ENCODE peak calls at places on chromosomes 5 and 9, in five cellular contexts. T, Z, D, S and E are unnamed samples. For H3K27me3, the result is how much of the 10 kb centered on the place peaks cover.

GRCh38 chr5:166781729-166782128 is 1509.7 kb upstream of the WWC1 start:
- DNase-seq in D (no peak), Z (no peak), S (no peak), T (no peak), E (no peak)

GRCh38 chr5:64670277-64670676 is 20.0 kb upstream of the SHISAL2B start:
- DNase-seq in T (no peak), Z (no peak), D (no peak), S (no peak), E (no peak)

GRCh38 chr5:119524461-119524860 is 72.2 kb downstream of the HSD17B4 start:
- DNase-seq in T (no peak), Z (no peak), D (no peak), S (peak), E (no peak)

GRCh38 chr5:31889131-31889561 is 250.2 kb downstream of the PDZD2 start:
- DNase-seq in Z (no peak), T (no peak), S (no peak), D (no peak), E (no peak)

GRCh38 chr5:81167544-81167943 is 65.6 kb upstream of the CKMT2 start:
- DNase-seq in Z (no peak), T (no peak), S (no peak), D (no peak), E (no peak)

GRCh38 chr5:72268753-72269410 is 51.2 kb downstream of the MRPS27 start:
- DNase-seq in D (peak), T (no peak), Z (peak), S (peak), E (peak)

GRCh38 chr9:20838218-20838617 is 154.2 kb downstream of the FOCAD start:
- DNase-seq in Z (no peak), S (peak), D (peak), T (no peak), E (no peak)

GRCh38 chr9:14768561-14769234 is 46.2 kb upstream of the CER1 start:
- DNase-seq in Z (peak), T (no peak), D (peak), S (peak), E (peak)

GRCh38 chr9:92718086-92719001 is 46.3 kb downstream of the BICD2 start:
- DNase-seq in T (peak), D (no peak), Z (no peak), S (no peak), E (peak)

GRCh38 chr5:135086326-135086725 is 52.3 kb upstream of the PITX1 start:
- DNase-seq in T (peak), D (no peak), S (no peak), Z (no peak), E (no peak)

GRCh38 chr9:89439571-89439970 is 58.3 kb downstream of the SEMA4D start:
- DNase-seq in D (no peak), T (no peak), Z (no peak), S (no peak), E (no peak)

GRCh38 chr9:89440548-89440947 is 57.4 kb downstream of the SEMA4D start:
- DNase-seq in S (no peak), Z (peak), T (peak), D (peak), E (no peak)

GRCh38 chr9:89441655-89441970 is 56.3 kb downstream of the SEMA4D start:
- DNase-seq in T (no peak), D (no peak), S (no peak), Z (no peak), E (no peak)

GRCh38 chr9:89440951-89441654 is 56.8 kb downstream of the SEMA4D start:
- DNase-seq in S (no peak), D (no peak), Z (no peak), T (no peak), E (no peak)

GRCh38 chr9:89440046-89440445 is 57.9 kb downstream of the SEMA4D start:
- DNase-seq in T (no peak), Z (no peak), S (no peak), D (no peak), E (no peak)
- H3K4me3 ChIP-seq in T (peak), Z (no peak), S (no peak), D (no peak), E (no peak)

DNA sequence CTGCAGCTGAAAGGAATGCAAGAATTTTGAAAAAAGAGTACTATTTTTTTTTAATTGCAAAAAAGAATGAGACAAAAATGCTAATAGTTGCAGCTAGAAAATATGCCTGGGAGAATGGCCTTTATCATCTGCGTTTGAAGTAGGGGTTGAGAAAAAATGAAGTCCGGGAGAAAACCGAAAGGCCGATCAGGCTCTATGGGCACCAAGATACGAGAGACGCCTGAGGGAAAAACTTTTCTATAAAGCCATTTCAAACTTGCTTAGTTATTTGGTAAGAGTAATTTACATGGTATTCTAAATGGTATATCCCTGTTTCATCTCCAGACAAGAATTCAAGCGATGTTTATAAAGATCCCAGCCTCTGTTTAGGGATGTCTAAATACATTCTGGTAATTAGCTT is 99.3 kb upstream of the EFNA5 start:
- DNase-seq in S (no peak), Z (no peak), D (no peak), T (no peak), E (no peak)
- H3K27me3 ChIP-seq in S (under half), Z (under half), D (under half), T (under half), E (under half)

DNA sequence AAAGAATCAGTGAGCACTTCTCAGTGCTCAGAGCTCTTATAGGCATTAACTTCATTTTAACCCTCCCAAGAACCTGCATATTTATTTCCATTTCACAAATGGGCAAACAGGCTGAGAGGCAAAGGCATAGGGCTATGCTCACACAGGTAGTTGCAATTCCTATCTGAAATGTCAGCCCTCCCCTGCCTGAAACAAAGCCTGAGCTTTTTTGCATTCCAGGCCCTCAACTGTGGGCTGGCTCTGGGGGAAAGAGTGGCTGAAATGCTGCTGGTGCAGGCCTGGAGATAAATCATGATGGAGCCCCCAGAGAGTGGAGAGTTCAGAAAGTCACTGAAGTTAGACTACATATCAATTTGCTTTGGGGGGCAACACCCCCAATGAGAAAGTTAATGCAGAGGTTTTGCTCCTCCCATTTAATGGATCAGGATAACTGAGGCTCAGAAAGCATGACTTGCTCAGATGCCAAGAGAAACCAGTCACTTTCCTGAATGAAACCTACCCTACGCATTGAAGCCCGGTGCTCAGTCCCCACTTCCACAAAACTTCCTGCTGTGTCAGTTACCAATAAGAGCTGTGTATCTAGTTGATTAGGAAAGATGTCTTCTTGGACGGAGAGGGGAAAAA is 5.6 kb downstream of the DRD1 start:
- DNase-seq in Z (no peak), S (no peak), T (no peak), D (no peak), E (no peak)
- H3K4me3 ChIP-seq in Z (no peak), S (no peak), T (no peak), D (no peak), E (no peak)

DNA sequence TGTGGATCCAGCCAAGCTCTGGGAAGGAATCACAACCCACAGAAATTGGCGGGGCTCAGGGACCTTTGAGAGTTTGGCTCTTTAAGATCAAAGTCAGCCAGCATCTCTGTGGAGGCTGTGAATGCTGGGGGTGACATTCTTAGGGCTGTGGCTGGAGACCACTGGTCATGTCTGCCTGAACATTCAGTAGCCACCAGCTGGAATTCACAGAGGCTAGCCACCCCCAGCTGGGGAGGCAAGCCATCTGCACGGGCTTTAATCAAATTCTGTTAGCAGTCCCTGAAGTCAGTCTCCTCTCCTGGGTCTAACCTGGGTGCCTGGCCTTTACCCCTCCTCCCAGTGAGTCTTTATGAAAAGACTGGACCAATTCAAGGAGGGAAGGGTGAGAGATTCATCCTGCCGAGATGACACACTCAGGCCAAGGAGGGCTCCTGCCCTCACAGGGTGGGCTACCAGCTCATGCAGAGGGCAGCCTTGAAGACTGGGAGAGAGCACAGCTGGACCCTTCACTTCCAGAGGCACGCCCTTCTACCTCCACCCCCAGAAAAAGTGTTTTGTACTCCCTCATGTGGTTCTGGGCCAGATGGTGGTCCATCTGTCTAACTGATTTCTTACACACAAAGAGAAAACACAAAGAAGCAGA is 132.8 kb downstream of the LIFR start:
- DNase-seq in T (no peak), S (no peak), Z (no peak), D (no peak), E (no peak)
- H3K27me3 ChIP-seq in T (under half), S (under half), Z (under half), D (under half), E (under half)

GRCh38 chr9:137166242-137167112 is 3.4 kb downstream of the LRRC26 start:
- DNase-seq in S (no peak), D (no peak), Z (no peak), T (no peak), E (no peak)
- H3K4me3 ChIP-seq in S (no peak), D (no peak), Z (no peak), T (peak), E (no peak)

GRCh38 chr5:10536511-10536910 is 27.4 kb upstream of the ANKRD33B start:
- DNase-seq in Z (no peak), T (no peak), S (no peak), D (no peak), E (no peak)

GRCh38 chr5:10533218-10533617 is 30.7 kb upstream of the ANKRD33B start:
- DNase-seq in S (no peak), Z (no peak), D (no peak), T (no peak), E (no peak)

GRCh38 chr5:10536931-10537579 is 26.8 kb upstream of the ANKRD33B start:
- DNase-seq in Z (no peak), S (no peak), D (no peak), T (no peak), E (no peak)

GRCh38 chr5:10534491-10535236 is 29.2 kb upstream of the ANKRD33B start:
- DNase-seq in Z (peak), S (no peak), D (no peak), T (no peak), E (no peak)

DNA sequence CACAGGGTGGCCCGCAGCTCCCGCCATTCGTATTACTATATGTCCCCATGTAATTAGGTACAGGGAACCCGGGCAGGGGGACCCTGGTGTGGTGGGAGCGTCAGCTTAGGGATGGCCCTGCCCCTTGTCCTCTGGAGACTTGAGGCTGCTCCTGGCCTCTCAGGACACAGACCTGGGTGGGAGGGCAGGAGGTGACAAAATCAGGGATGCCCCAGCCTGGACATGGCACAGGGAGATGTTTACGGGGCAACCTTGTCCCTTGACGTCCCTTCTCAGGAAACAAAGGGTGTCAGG is 28.7 kb upstream of the ANKRD33B start:
- DNase-seq in D (no peak), Z (no peak), S (no peak), T (no peak), E (no peak)
- H3K27me3 ChIP-seq in D (under half), Z (under half), S (under half), T (under half), E (under half)

DNA sequence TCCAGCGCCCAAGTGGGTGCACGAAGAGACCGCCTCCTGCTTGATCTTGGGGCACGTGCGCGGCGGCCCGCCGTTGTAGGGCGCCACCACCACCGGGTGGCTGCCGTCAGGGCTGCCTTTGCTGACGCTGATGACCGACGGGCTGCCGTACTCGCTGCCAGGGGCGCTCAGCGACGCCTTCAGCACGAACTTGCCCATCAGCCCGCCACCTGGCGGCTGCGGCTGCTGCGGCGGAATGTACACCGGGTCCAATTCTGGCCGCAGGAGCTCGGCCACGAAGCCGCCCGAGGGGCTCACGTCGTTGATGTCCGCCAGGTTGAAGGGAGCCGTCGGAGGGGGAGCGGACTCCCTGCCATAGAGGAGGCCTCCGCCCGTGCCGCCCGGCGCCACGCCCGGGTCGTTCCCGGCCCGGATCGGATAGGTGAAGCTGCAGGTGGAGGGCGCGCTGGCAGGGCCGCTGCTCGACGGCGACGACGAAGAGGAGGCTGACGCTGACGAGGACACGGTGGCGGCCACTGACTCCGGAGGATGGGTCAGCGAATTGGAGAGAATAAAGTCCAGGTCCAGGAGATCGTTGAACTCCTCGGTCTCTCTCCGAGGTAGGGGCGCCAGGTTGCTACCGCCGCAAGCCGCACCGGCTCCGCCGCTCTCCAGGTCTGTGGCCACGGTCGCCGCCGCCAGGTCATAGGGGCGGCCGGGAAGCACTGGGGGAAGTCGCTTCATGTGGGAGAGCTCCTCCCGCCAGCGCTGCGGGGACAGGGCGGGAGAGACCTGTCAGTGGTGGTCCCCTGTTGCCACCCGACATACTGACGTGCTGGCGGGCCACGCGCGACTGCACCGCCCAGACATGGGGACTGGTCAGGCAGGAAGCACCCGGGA is 1.8 kb downstream of the KLF4 start:
- DNase-seq in D (no peak), T (peak), S (peak), Z (peak), E (peak)
- H3K4me3 ChIP-seq in D (peak), T (peak), S (peak), Z (peak), E (no peak)

GRCh38 chr9:132582276-132582785 is at the start of gene BARHL1:
- DNase-seq in D (no peak), T (no peak), S (no peak), Z (no peak), E (no peak)

GRCh38 chr9:132584616-132585560 is 2.5 kb downstream of the BARHL1 start:
- DNase-seq in Z (no peak), T (no peak), D (peak), S (no peak), E (no peak)

GRCh38 chr9:132582786-132583583 is 579 bp downstream of the BARHL1 start:
- DNase-seq in T (peak), S (no peak), Z (no peak), D (no peak), E (no peak)

GRCh38 chr9:132585954-132586829 is 3.8 kb downstream of the BARHL1 start:
- DNase-seq in S (no peak), T (no peak), D (no peak), Z (no peak), E (no peak)

GRCh38 chr9:132583584-132584304 is 1.3 kb downstream of the BARHL1 start:
- DNase-seq in D (no peak), T (no peak), Z (no peak), S (no peak), E (no peak)
- H3K27me3 ChIP-seq in D (half or more), T (half or more), Z (under half), S (half or more), E (half or more)